ENCODE peak calls at places on chromosome 22, in five cellular contexts. Z, K, G, E and T are unnamed samples. For H3K36me3, the result is how much of the 10 kb centered on the place peaks cover.

GRCh38 chr22:47213571-47214230 is 451.3 kb downstream of the TBC1D22A start:
- DNase-seq in G (peak), K (no peak), E (peak), Z (no peak), T (no peak)

GRCh38 chr22:23898006-23898974 is 4.1 kb downstream of the MIF start:
- DNase-seq in K (no peak), Z (no peak), G (no peak), E (no peak), T (no peak)

GRCh38 chr22:19713228-19713627 is 1.1 kb upstream of the SEPTIN5 start:
- DNase-seq in Z (no peak), E (no peak), G (peak), K (no peak), T (no peak)

GRCh38 chr22:20748820-20749428 is 25.0 kb upstream of the SERPIND1 start:
- DNase-seq in K (no peak), G (no peak), Z (no peak), E (no peak), T (peak)

GRCh38 chr22:41862530-41863266 is 29.8 kb downstream of the SREBF2 start:
- DNase-seq in G (no peak), K (no peak), Z (no peak), E (no peak), T (peak)

GRCh38 chr22:24138649-24139420 is 42.5 kb upstream of the SUSD2 start:
- DNase-seq in E (no peak), G (no peak), K (no peak), Z (no peak), T (no peak)

GRCh38 chr22:24954114-24954463 is 1.6 kb downstream of the KIAA1671 start:
- DNase-seq in E (no peak), Z (no peak), G (no peak), K (no peak), T (no peak)

GRCh38 chr22:38355275-38355674 is 38.0 kb upstream of the CSNK1E start:
- DNase-seq in K (no peak), G (peak), Z (no peak), E (no peak), T (no peak)

GRCh38 chr22:24185501-24186351 is 4.4 kb downstream of the SUSD2 start:
- DNase-seq in G (peak), Z (no peak), E (no peak), K (no peak), T (no peak)

GRCh38 chr22:46007003-46007847 is 30.3 kb upstream of the WNT7B start:
- DNase-seq in K (peak), G (peak), Z (no peak), E (no peak), T (no peak)

GRCh38 chr22:22193923-22194322 is 50.7 kb upstream of the VPREB1 start:
- DNase-seq in Z (no peak), G (no peak), E (no peak), K (no peak), T (no peak)

GRCh38 chr22:24161909-24162308 is 19.4 kb upstream of the SUSD2 start:
- DNase-seq in E (no peak), G (no peak), Z (no peak), K (no peak), T (no peak)

GRCh38 chr22:29798318-29798717 is 31.1 kb downstream of the UQCR10 start:
- DNase-seq in K (no peak), Z (no peak), E (no peak), G (no peak), T (no peak)

GRCh38 chr22:42670921-42671709 is 21.9 kb upstream of the CYB5R3 start:
- DNase-seq in Z (no peak), E (no peak), K (no peak), G (no peak), T (peak)

GRCh38 chr22:21856197-21856596 is 11.2 kb downstream of the MAPK1 start:
- DNase-seq in K (no peak), G (no peak), E (no peak), Z (no peak), T (no peak)

GRCh38 chr22:36900880-36901279 is 12.5 kb upstream of the CSF2RB start:
- DNase-seq in Z (no peak), K (no peak), E (no peak), G (peak), T (no peak)

GRCh38 chr22:25358421-25359170 is 139.2 kb downstream of the CRYBB2 start:
- DNase-seq in K (no peak), Z (no peak), G (no peak), E (no peak), T (no peak)

GRCh38 chr22:24977370-24978230 is 25.1 kb downstream of the KIAA1671 start:
- DNase-seq in G (no peak), E (no peak), K (no peak), Z (no peak), T (no peak)

GRCh38 chr22:48145738-48146137 is 1383.3 kb downstream of the TBC1D22A start:
- DNase-seq in G (peak), Z (no peak), E (no peak), K (no peak), T (no peak)

DNA sequence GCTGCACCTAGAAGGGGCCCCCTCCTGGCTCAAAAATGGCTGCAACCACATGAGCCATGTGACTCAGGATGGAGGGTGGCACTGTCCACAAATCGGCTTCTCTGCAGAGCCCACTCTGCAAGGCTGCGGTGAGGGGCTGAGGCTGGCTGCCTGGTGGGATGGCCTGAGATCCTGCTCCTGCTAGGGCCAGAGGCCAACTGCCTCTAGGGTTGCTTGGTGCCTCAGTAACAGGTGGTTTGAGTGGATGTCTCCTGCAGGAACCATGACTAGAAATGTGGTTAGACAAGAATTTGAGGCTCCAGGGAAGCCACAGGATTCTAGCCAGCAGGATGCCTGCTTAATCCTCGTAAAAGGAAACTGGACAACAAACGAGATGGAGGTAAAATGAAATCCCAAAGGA is 17.1 kb downstream of the PATZ1 start:
- DNase-seq in E (no peak), G (peak), Z (no peak), K (no peak), T (no peak)
- H3K36me3 ChIP-seq in E (half or more), G (under half), Z (under half), K (under half), T (under half)

GRCh38 chr22:40289991-40290459 is 56.3 kb upstream of the ADSL start:
- DNase-seq in Z (peak), K (no peak), G (no peak), E (peak), T (peak)
- H3K36me3 ChIP-seq in Z (under half), K (under half), G (under half), E (under half), T (under half)

DNA sequence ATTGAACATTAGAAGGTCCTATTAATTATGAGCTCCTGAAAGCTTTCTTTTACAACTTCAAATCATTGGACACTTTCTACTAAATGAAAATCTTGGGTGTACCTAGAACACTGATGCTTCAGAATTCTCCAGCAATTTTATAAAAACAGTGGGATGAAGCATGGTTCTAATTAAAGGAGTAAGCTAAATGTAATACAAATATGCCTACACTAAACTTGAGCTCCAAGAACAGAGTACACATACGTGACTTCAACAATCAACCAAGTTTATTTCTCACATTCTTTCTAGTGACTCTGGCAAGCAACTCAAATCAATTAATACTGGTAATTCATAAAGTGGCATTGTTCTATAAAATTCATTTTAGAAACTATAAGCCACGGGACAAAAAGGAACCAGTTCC is 55.5 kb downstream of the PITPNB start:
- DNase-seq in K (no peak), Z (no peak), G (no peak), E (no peak), T (no peak)
- H3K36me3 ChIP-seq in K (under half), Z (under half), G (under half), E (under half), T (under half)

DNA sequence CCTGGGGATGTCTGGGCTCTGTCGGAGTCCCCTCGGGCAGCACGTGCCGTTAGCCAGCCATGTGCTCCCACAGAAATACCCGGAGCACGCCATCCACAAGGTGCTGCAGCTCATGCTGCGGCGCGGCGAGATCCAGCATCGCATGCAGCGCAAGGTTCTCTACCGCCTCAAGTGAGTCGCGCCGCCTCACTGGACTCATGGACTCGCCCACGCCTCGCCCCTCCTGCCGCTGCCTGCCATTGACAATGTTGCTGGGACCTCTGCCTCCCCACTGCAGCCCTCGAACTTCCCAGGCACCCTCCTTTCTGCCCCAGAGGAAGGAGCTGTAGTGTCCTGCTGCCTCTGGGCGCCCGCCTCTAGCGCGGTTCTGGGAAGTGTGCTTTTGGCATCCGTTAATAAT is 24.1 kb downstream of the MCM5 start:
- DNase-seq in E (no peak), K (no peak), G (no peak), Z (no peak), T (no peak)
- H3K36me3 ChIP-seq in E (half or more), K (under half), G (under half), Z (under half), T (under half)

GRCh38 chr22:50217543-50218152 is 16.8 kb downstream of the SELENOO start:
- DNase-seq in E (no peak), Z (no peak), K (no peak), G (peak), T (no peak)
- H3K36me3 ChIP-seq in E (half or more), Z (under half), K (under half), G (under half), T (half or more)

GRCh38 chr22:44545773-44546172 is 47.7 kb upstream of the RTL6 start:
- DNase-seq in Z (no peak), E (no peak), K (no peak), G (no peak), T (no peak)
- H3K36me3 ChIP-seq in Z (under half), E (under half), K (under half), G (under half), T (under half)

GRCh38 chr22:43988116-43988817 is 33.0 kb downstream of the SAMM50 start:
- DNase-seq in G (no peak), E (no peak), K (no peak), Z (no peak), T (no peak)
- H3K36me3 ChIP-seq in G (under half), E (half or more), K (under half), Z (under half), T (under half)